ENCODE peak calls at places on chromosomes 5 and 9, in eight cellular contexts. U is ureter, P is germinal center, I is AG10803, Z is cardiac muscle cell, Y is fibroblast of lung, M is WTC11, K is A172. R is an unnamed sample.
A peak's percentile ranks its signal among the peaks of the same experiment; 100 is the strongest.

GRCh38 chr5:158952951-158953350 is 146.8 kb downstream of the EBF1 start:
- DNase-seq in Y (peak; percentile 34), M (no peak), Z (no peak), K (no peak), U (no peak), I (peak; percentile 70), P (no peak), R (no peak)

GRCh38 chr9:114161518-114161917 is 6.2 kb downstream of the COL27A1 start:
- DNase-seq in P (no peak), Z (no peak), Y (no peak), M (no peak), U (no peak), I (no peak), K (no peak), R (no peak)

GRCh38 chr5:53239301-53239990 is 129.9 kb upstream of the MOCS2 start:
- DNase-seq in I (no peak), Z (no peak), M (no peak), Y (peak; percentile 81), P (no peak), U (no peak), K (no peak), R (no peak)

GRCh38 chr5:51382508-51382758 is 815 bp upstream of the ISL1 start:
- DNase-seq in P (no peak), I (no peak), K (no peak), U (no peak), Y (no peak), Z (peak; percentile 49), M (no peak), R (no peak)

GRCh38 chr5:155189981-155190380 is 176.4 kb downstream of the KIF4B start:
- DNase-seq in P (no peak), U (no peak), I (no peak), M (no peak), Y (no peak), K (no peak), Z (no peak), R (no peak)

GRCh38 chr9:136769710-136770191 is 5.4 kb upstream of the LCN15 start:
- DNase-seq in U (no peak), Z (peak; percentile 78), K (no peak), P (peak; percentile 74), Y (no peak), M (peak; percentile 82), I (no peak), R (no peak)

GRCh38 chr5:149550267-149550582 is 1.0 kb downstream of the CSNK1A1 start:
- DNase-seq in Z (no peak), M (no peak), U (no peak), Y (peak; percentile 77), K (no peak), I (peak; percentile 71), P (peak; percentile 28), R (peak; percentile 60)

GRCh38 chr9:92808726-92809451 is 44.3 kb upstream of the BICD2 start:
- DNase-seq in Y (peak; percentile 76), Z (peak; percentile 86), P (peak; percentile 49), I (peak; percentile 64), M (peak; percentile 80), K (no peak), U (peak; percentile 62), R (peak; percentile 56)

GRCh38 chr9:83313771-83314170 is 224.4 kb downstream of the FRMD3 start:
- DNase-seq in K (no peak), P (no peak), M (no peak), Y (no peak), U (no peak), I (no peak), Z (no peak), R (no peak)

GRCh38 chr9:76166436-76166959 is 227.7 kb downstream of the RFK start:
- DNase-seq in Z (no peak), I (no peak), Y (no peak), K (no peak), U (no peak), P (no peak), M (no peak), R (peak; percentile 11)

GRCh38 chr5:158752656-158752973 is 347.1 kb downstream of the EBF1 start:
- DNase-seq in M (no peak), P (no peak), K (no peak), Z (no peak), U (no peak), I (peak; percentile 66), Y (no peak), R (no peak)

GRCh38 chr9:3441197-3441816 is 84.5 kb downstream of the RFX3 start:
- DNase-seq in Y (peak; percentile 83), P (peak; percentile 61), M (peak; percentile 43), I (peak; percentile 70), U (peak; percentile 45), Z (peak; percentile 66), K (peak; percentile 41), R (peak; percentile 54)

GRCh38 chr5:180785151-180785781 is 17.3 kb downstream of the MGAT1 start:
- DNase-seq in P (no peak), K (peak; percentile 42), U (peak; percentile 65), Z (no peak), M (peak; percentile 31), Y (peak; percentile 41), I (peak; percentile 82), R (no peak)